ENCODE peak calls at places on chromosomes 1 and 21, in five cellular contexts. P is fibroblast of lung, B is adipocyte, X is SK-N-MC, M is endothelial cell of umbilical vein. Q is an unnamed sample.
A peak's percentile ranks its signal among the peaks of the same experiment; 100 is the strongest.

GRCh38 chr1:99544328-99544727 is 101.6 kb upstream of the PALMD start:
- DNase-seq in P (peak; percentile 67), B (peak; percentile 59), X (no peak), M (peak; percentile 87), Q (peak; percentile 60)

GRCh38 chr1:198641506-198641905 is 2.7 kb downstream of the PTPRC start:
- DNase-seq in P (no peak), B (no peak), X (no peak), M (peak; percentile 38), Q (no peak)

GRCh38 chr1:204443260-204443619 is 31.6 kb upstream of the PPP1R15B start:
- DNase-seq in P (no peak), B (no peak), X (no peak), M (no peak), Q (no peak)

GRCh38 chr1:111990878-111991760 is 1.7 kb upstream of the KCND3 start:
- DNase-seq in P (peak; percentile 36), B (peak; percentile 58), X (peak; percentile 1), M (peak; percentile 5), Q (no peak)

GRCh38 chr21:39633043-39633442 is 20.3 kb downstream of the B3GALT5 start:
- DNase-seq in P (peak; percentile 77), B (peak; percentile 58), X (no peak), M (no peak), Q (peak; percentile 62)

GRCh38 chr1:59290173-59290954 is 6.5 kb upstream of the FGGY start:
- DNase-seq in P (peak; percentile 48), B (peak; percentile 21), X (no peak), M (peak; percentile 45), Q (peak; percentile 38)

GRCh38 chr1:248756151-248756550 is 592 bp upstream of the LYPD8 start:
- DNase-seq in P (no peak), B (no peak), X (no peak), M (no peak), Q (no peak)

GRCh38 chr1:87795615-87796337 is 467.1 kb downstream of the LMO4 start:
- DNase-seq in P (no peak), B (no peak), X (no peak), M (no peak), Q (no peak)

GRCh38 chr1:100510441-100510840 is 27.5 kb upstream of the GPR88 start:
- DNase-seq in P (no peak), B (no peak), X (no peak), M (peak; percentile 64), Q (no peak)

GRCh38 chr21:32131960-32132359 is 146.9 kb downstream of the MIS18A start:
- DNase-seq in P (peak; percentile 42), B (peak; percentile 19), X (no peak), M (no peak), Q (peak; percentile 23)

GRCh38 chr1:240122639-240123604 is 31.2 kb downstream of the FMN2 start:
- DNase-seq in P (peak; percentile 55), B (no peak), X (no peak), M (no peak), Q (peak; percentile 44)

GRCh38 chr1:1123581-1124507 is 8.0 kb upstream of the C1orf159 start:
- DNase-seq in P (peak; percentile 8), B (no peak), X (no peak), M (no peak), Q (no peak)

GRCh38 chr1:151968791-151969399 is 24.8 kb downstream of the S100A10 start:
- DNase-seq in P (no peak), B (no peak), X (no peak), M (no peak), Q (no peak)

GRCh38 chr1:112625696-112626095 is 6.1 kb downstream of the CAPZA1 start:
- DNase-seq in P (peak; percentile 50), B (peak; percentile 49), X (no peak), M (no peak), Q (no peak)

GRCh38 chr1:67897270-67897949 is 64.1 kb upstream of the GNG12 start:
- DNase-seq in P (peak; percentile 82), B (peak; percentile 44), X (no peak), M (peak; percentile 97), Q (peak; percentile 79)

GRCh38 chr1:205344010-205344808 is 12.5 kb downstream of the KLHDC8A start:
- DNase-seq in P (no peak), B (peak; percentile 50), X (no peak), M (no peak), Q (no peak)

GRCh38 chr1:198153804-198154203 is 3.0 kb upstream of the NEK7 start:
- DNase-seq in P (peak; percentile 89), B (no peak), X (no peak), M (no peak), Q (peak; percentile 87)

GRCh38 chr21:32543975-32544374 is 41.3 kb downstream of the TCP10L start:
- DNase-seq in P (no peak), B (no peak), X (no peak), M (peak; percentile 75), Q (no peak)

GRCh38 chr21:17461014-17461413 is 51.8 kb upstream of the CXADR start:
- DNase-seq in P (peak; percentile 94), B (peak; percentile 75), X (no peak), M (no peak), Q (peak; percentile 93)

GRCh38 chr1:115114308-115114707 is 25.0 kb upstream of the TSPAN2 start:
- DNase-seq in P (peak; percentile 52), B (peak; percentile 17), X (no peak), M (no peak), Q (peak; percentile 18)

GRCh38 chr1:215568287-215568692 is 1.2 kb downstream of the KCTD3 start:
- DNase-seq in P (peak; percentile 60), B (peak; percentile 74), X (no peak), M (no peak), Q (peak; percentile 40)

GRCh38 chr1:39671433-39671792 is 494 bp downstream of the NT5C1A start:
- DNase-seq in P (no peak), B (peak; percentile 37), X (no peak), M (no peak), Q (no peak)

GRCh38 chr1:109821221-109821669 is 57.5 kb upstream of the EPS8L3 start:
- DNase-seq in P (peak; percentile 96), B (peak; percentile 89), X (no peak), M (no peak), Q (peak; percentile 95)

GRCh38 chr1:203650012-203650836 is 23.6 kb downstream of the ATP2B4 start:
- DNase-seq in P (peak; percentile 80), B (peak; percentile 65), X (no peak), M (peak; percentile 85), Q (peak; percentile 68)

GRCh38 chr1:42311897-42312296 is 23.1 kb downstream of the FOXJ3 start:
- DNase-seq in P (no peak), B (no peak), X (no peak), M (no peak), Q (no peak)

GRCh38 chr1:25641931-25642611 is 25.5 kb downstream of the MAN1C1 start:
- DNase-seq in P (peak; percentile 44), B (peak; percentile 78), X (no peak), M (peak; percentile 8), Q (peak; percentile 47)

GRCh38 chr1:84851839-84852238 is 41.2 kb downstream of the LPAR3 start:
- DNase-seq in P (peak; percentile 90), B (peak; percentile 77), X (no peak), M (no peak), Q (peak; percentile 86)

GRCh38 chr1:170935231-170935630 is at the start of gene MROH9:
- DNase-seq in P (no peak), B (no peak), X (no peak), M (no peak), Q (no peak)

GRCh38 chr1:37506740-37507139 is 7.8 kb downstream of the MEAF6 start:
- DNase-seq in P (no peak), B (no peak), X (no peak), M (no peak), Q (no peak)

GRCh38 chr21:37435120-37435519 is 68.5 kb downstream of the DYRK1A start:
- DNase-seq in P (peak; percentile 99), B (peak; percentile 89), X (peak; percentile 71), M (peak; percentile 97), Q (peak; percentile 99)

GRCh38 chr21:37433441-37433840 is 66.9 kb downstream of the DYRK1A start:
- DNase-seq in P (no peak), B (no peak), X (no peak), M (no peak), Q (no peak)

GRCh38 chr21:37437376-37438080 is 71.0 kb downstream of the DYRK1A start:
- DNase-seq in P (no peak), B (peak; percentile 39), X (no peak), M (no peak), Q (no peak)

GRCh38 chr21:37436180-37436579 is 69.6 kb downstream of the DYRK1A start:
- DNase-seq in P (peak; percentile 36), B (no peak), X (no peak), M (no peak), Q (no peak)

DNA sequence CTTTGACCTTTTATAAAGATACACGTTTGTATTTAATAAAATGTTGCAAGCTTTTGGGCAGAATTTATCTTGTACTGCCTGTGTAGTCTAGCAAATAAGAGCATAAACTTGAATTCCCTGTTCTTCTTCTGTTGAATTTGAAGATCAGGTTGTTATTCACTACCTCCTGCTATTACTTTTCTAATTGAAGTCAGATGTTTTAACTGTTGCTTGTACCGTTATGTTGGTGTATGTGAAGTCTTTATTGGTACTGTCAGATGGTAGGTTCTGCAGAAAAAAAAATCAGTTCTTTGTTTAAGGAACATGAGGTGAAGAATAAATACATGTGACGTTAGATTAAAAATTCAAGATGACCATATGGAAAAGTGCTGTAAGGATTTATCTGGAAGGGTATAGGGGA is 69.1 kb downstream of the DYRK1A start:
- DNase-seq in P (no peak), B (no peak), X (no peak), M (no peak), Q (no peak)
- H3K9ac ChIP-seq in P (no peak overlapping the region), B (peak overlapping the region; percentile 38), X (no peak overlapping the region), M (no peak overlapping the region), Q (no peak overlapping the region)

GRCh38 chr1:191585095-191585494 is 573.2 kb upstream of the RGS18 start:
- DNase-seq in P (no peak), B (no peak), X (no peak), M (no peak), Q (no peak)
- H3K9me3 ChIP-seq in P (no peaks in the 10 kb centered on the region), B (peaks cover 11% of the 10 kb centered on the region), X (no peaks in the 10 kb centered on the region), M (no peaks in the 10 kb centered on the region), Q (no peaks in the 10 kb centered on the region)

GRCh38 chr1:32742132-32742947 is 39.8 kb upstream of the SYNC start:
- DNase-seq in P (no peak), B (no peak), X (no peak), M (no peak), Q (no peak)
- H3K9ac ChIP-seq in P (peak overlapping the region; percentile 66), B (peak overlapping the region; percentile 78), X (peak overlapping the region; percentile 45), M (no peak overlapping the region), Q (peak overlapping the region; percentile 80)

GRCh38 chr1:159924791-159925712 is at the start of gene TAGLN2:
- DNase-seq in P (peak; percentile 91), B (peak; percentile 94), X (no peak), M (peak; percentile 93), Q (peak; percentile 83)

GRCh38 chr1:159922499-159923202 is 2.7 kb downstream of the TAGLN2 start:
- DNase-seq in P (peak; percentile 22), B (peak; percentile 41), X (no peak), M (no peak), Q (no peak)

GRCh38 chr1:159924025-159924790 is 1.1 kb downstream of the TAGLN2 start:
- DNase-seq in P (peak; percentile 91), B (peak; percentile 96), X (no peak), M (peak; percentile 90), Q (peak; percentile 81)

GRCh38 chr1:159921700-159922498 is 3.4 kb downstream of the TAGLN2 start:
- DNase-seq in P (peak; percentile 57), B (no peak), X (no peak), M (peak; percentile 42), Q (peak; percentile 53)

GRCh38 chr1:159923203-159924024 is 1.9 kb downstream of the TAGLN2 start:
- DNase-seq in P (peak; percentile 86), B (peak; percentile 84), X (no peak), M (peak; percentile 95), Q (peak; percentile 85)
- H3K9me3 ChIP-seq in P (no peaks in the 10 kb centered on the region), B (no peaks in the 10 kb centered on the region), X (no peaks in the 10 kb centered on the region), M (no peaks in the 10 kb centered on the region), Q (no peaks in the 10 kb centered on the region)